ENCODE peak calls at places on chromosomes 4 and X, in five cellular contexts. I is heart left ventricle, U is dorsolateral prefrontal cortex, O is astrocyte, T is fibroblast of lung. G is an unnamed sample.

GRCh38 chr4:40811886-40812857 is 62.4 kb downstream of the NSUN7 start:
- DNase-seq in I (no peak), U (no peak), O (peak), T (peak), G (no peak)

GRCh38 chrX:69203367-69204037 is 38.2 kb upstream of the PJA1 start:
- DNase-seq in I (no peak), U (no peak), O (no peak), T (no peak), G (no peak)

GRCh38 chr4:185738038-185738552 is 73.9 kb downstream of the SORBS2 start:
- DNase-seq in I (no peak), U (no peak), O (peak), T (peak), G (no peak)

GRCh38 chr4:58935336-58935735 is 1825.2 kb upstream of the IGFBP7 start:
- DNase-seq in I (no peak), U (no peak), O (no peak), T (no peak), G (no peak)

GRCh38 chr4:181939199-181939945 is 303.8 kb upstream of the TENM3 start:
- DNase-seq in I (no peak), U (no peak), O (peak), T (peak), G (no peak)

GRCh38 chr4:184100297-184100885 is 117.3 kb downstream of the ENPP6 start:
- DNase-seq in I (peak), U (no peak), O (no peak), T (peak), G (peak)

GRCh38 chr4:165986956-165987698 is 114.1 kb downstream of the TLL1 start:
- DNase-seq in I (no peak), U (no peak), O (no peak), T (no peak), G (no peak)

GRCh38 chrX:50874878-50875277 is 35.7 kb upstream of the BMP15 start:
- DNase-seq in I (no peak), U (no peak), O (no peak), T (no peak), G (no peak)

GRCh38 chr4:1243451-1244080 is 5.4 kb downstream of the CTBP1 start:
- DNase-seq in I (no peak), U (no peak), O (no peak), T (no peak), G (no peak)

DNA sequence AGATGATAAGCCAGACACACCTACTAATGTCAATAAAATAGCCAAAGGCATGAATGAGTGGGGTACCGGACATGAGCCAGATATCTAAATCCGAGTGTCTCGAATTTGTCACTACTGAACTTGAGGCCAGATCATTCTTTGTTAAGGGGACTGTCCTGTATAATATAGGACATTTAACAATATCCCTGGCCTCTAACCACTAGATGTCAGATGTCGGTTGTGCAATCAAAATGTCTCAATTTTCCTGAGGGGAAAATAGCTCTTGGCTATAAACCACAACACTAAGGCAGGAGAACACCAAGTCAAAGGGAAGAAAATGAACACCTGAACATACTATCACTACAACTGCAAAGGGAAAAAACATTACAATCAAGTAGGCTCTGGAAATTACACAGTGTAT is 154.5 kb downstream of the GPM6A start:
- DNase-seq in I (no peak), U (no peak), O (no peak), T (no peak), G (no peak)
- TF ChIP-seq CTCF in I (no peak), U (no peak), O (no peak), T (no peak), G (no peak)

GRCh38 chrX:31423575-31424284 is 351.9 kb upstream of the FTHL17 start:
- DNase-seq in I (peak), U (peak), O (peak), T (peak), G (peak)
- TF ChIP-seq CTCF in I (no peak), U (peak), O (peak), T (peak), G (no peak)

DNA sequence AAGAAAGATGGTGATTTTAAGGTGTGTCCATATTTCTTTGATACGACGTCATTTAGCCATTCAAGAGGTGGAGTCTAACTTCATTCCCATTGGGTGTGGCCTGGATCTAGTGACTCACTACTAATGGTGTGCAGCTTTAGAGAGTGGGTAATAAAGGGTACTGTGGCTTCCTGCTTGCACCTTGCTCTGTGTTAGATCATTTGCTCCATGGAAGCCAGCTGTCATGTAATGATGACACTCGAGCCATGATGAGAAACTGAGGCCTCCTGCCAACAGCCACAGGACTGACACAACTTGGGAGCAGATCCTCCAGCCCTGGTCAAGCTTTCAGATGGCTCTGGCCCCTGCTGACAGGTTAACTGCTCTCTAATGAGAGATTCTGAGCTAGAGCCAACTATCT is 82.0 kb downstream of the UNC5C start:
- DNase-seq in I (no peak), U (no peak), O (no peak), T (no peak), G (no peak)
- TF ChIP-seq CTCF in I (no peak), U (no peak), O (no peak), T (no peak), G (no peak)

DNA sequence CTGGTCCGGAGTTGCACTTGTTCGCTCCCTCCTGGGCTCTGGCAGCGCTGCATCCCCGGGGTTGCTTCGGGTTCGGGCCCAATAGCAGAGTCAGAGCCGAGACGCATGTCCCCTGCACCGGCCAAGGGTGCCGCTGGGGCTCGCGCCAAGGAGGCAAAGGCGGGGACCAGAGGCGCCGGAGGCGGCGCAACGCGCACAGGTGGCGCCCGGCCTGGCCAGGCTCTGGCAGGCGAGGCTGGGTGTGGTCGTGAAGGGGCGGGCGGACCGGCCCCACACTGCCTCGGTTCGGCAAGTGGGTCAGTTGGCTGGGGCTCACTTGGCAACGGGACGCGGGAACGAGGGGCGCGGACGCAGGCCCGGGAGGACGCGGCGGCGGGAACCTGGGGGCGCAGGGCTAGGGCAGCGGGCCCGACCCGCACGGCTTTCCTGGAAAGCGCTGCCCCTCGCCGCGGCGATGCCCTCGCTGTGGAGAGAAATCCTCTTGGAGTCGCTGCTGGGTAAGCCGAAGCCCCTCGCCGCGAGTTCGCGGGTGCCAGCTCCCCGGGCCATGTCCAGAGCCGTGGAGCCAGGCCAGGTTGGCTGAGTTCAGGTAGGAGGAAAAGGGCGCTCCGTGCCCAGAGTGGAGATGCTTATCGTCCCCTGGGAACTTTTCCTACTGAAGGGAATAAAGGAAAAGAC is at the start of gene CWH43:
- DNase-seq in I (no peak), U (no peak), O (no peak), T (no peak), G (no peak)
- TF ChIP-seq CTCF in I (no peak), U (no peak), O (no peak), T (no peak), G (no peak)

GRCh38 chrX:52979993-52980392 is 21.7 kb upstream of the FAM156A start:
- DNase-seq in I (no peak), U (no peak), O (peak), T (no peak), G (no peak)
- TF ChIP-seq CTCF in I (no peak), U (no peak), O (no peak), T (no peak), G (no peak)

GRCh38 chr4:104451573-104451972 is 43.1 kb downstream of the CXXC4 start:
- DNase-seq in I (no peak), U (no peak), O (peak), T (peak), G (no peak)
- TF ChIP-seq CTCF in I (peak), U (peak), O (peak), T (peak), G (peak)

DNA sequence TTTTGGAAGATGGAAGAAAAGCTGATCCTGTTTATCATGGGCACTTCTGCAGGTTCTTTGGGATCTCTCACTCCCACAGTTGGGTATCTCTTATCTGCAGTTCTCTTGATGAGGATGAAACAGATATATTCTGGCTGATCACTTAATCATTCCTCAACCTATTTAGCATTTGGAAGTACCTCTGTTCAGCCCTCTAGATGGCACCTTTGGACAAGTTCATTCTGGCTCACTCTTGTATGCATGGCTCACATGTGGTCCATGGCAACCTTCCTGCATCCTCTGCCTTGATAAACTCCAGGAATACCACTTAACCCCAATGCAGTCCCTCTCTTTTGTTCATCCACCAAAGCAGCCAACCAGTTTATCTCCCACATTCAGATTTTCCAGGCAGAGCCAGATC is 74.2 kb downstream of the SMARCA5 start:
- DNase-seq in I (no peak), U (no peak), O (peak), T (peak), G (no peak)
- TF ChIP-seq CTCF in I (no peak), U (no peak), O (no peak), T (no peak), G (peak)